ENCODE peak calls at places on chromosomes 3 and 15, in six cellular contexts. G is cardiac muscle cell, K is cardiac fibroblast, X is A549, P is OCI-LY7, I is heart right ventricle. C is an unnamed sample.

GRCh38 chr3:133888739-133889340 is 6.8 kb downstream of the RAB6B start:
- DNase-seq in P (no peak), G (no peak), X (no peak), K (no peak), I (no peak), C (no peak)

GRCh38 chr15:71443538-71443937 is 328.3 kb downstream of the THSD4 start:
- DNase-seq in I (peak; percentile 61), K (peak; percentile 70), X (peak; percentile 77), G (peak; percentile 62), P (peak; percentile 34), C (peak; percentile 44)

GRCh38 chr15:82143390-82144047 is 97.7 kb upstream of the MEX3B start:
- DNase-seq in K (no peak), G (no peak), X (no peak), P (no peak), I (no peak), C (no peak)

GRCh38 chr3:23738946-23739345 is 66.8 kb upstream of the UBE2E1 start:
- DNase-seq in P (no peak), I (no peak), G (no peak), X (peak; percentile 58), K (peak; percentile 17), C (no peak)

GRCh38 chr3:139578783-139579182 is 39.2 kb upstream of the RBP1 start:
- DNase-seq in I (no peak), K (no peak), P (no peak), X (no peak), G (no peak), C (no peak)

GRCh38 chr3:11899826-11900225 is 53.1 kb upstream of the TAMM41 start:
- DNase-seq in P (no peak), K (no peak), X (no peak), G (no peak), I (no peak), C (no peak)

GRCh38 chr3:4261411-4261810 is 41.8 kb upstream of the SETMAR start:
- DNase-seq in I (no peak), P (no peak), K (no peak), X (no peak), G (no peak), C (no peak)

GRCh38 chr3:169362261-169362660 is 301.3 kb downstream of the MECOM start:
- DNase-seq in G (peak; percentile 46), X (no peak), K (peak; percentile 49), I (no peak), P (no peak), C (peak; percentile 20)

GRCh38 chr15:77282333-77282732 is 137.6 kb downstream of the PEAK1 start:
- DNase-seq in P (no peak), G (no peak), X (peak; percentile 50), K (peak; percentile 56), I (no peak), C (peak; percentile 96)

GRCh38 chr15:95446854-95447253 is 883.6 kb upstream of the NR2F2 start:
- DNase-seq in G (no peak), K (no peak), I (no peak), P (peak; percentile 1), X (no peak), C (no peak)

GRCh38 chr3:51945031-51945840 is 3.1 kb downstream of the PARP3 start:
- DNase-seq in I (no peak), G (no peak), K (no peak), X (no peak), P (no peak), C (no peak)

GRCh38 chr15:26838742-26839460 is 28.0 kb upstream of the GABRA5 start:
- DNase-seq in K (no peak), X (peak; percentile 47), P (peak; percentile 15), I (no peak), G (peak; percentile 33), C (peak; percentile 5)

GRCh38 chr3:32969656-32970055 is 18.2 kb downstream of the CCR4 start:
- DNase-seq in X (peak; percentile 54), I (no peak), P (no peak), G (no peak), K (peak; percentile 18), C (no peak)

GRCh38 chr3:104411760-104412159 is 954.9 kb upstream of the ALCAM start:
- DNase-seq in G (no peak), P (no peak), K (no peak), X (no peak), I (no peak), C (peak; percentile 14)
- TF ChIP-seq CTCF in G (no peak), P (no peak), K (no peak), X (no peak), I (no peak), C (no peak)

GRCh38 chr3:152375546-152375945 is 106.8 kb downstream of the MBNL1 start:
- DNase-seq in P (peak; percentile 17), G (no peak), I (no peak), K (peak; percentile 49), X (peak; percentile 43), C (peak; percentile 29)

GRCh38 chr3:152379415-152380042 is 110.8 kb downstream of the MBNL1 start:
- DNase-seq in I (no peak), X (no peak), P (no peak), K (no peak), G (no peak), C (no peak)

GRCh38 chr3:152374260-152374990 is 105.7 kb downstream of the MBNL1 start:
- DNase-seq in G (no peak), P (no peak), X (peak; percentile 58), I (no peak), K (peak; percentile 44), C (peak; percentile 37)

GRCh38 chr3:152377184-152377570 is 108.4 kb downstream of the MBNL1 start:
- DNase-seq in K (no peak), G (no peak), P (no peak), X (no peak), I (no peak), C (no peak)

DNA sequence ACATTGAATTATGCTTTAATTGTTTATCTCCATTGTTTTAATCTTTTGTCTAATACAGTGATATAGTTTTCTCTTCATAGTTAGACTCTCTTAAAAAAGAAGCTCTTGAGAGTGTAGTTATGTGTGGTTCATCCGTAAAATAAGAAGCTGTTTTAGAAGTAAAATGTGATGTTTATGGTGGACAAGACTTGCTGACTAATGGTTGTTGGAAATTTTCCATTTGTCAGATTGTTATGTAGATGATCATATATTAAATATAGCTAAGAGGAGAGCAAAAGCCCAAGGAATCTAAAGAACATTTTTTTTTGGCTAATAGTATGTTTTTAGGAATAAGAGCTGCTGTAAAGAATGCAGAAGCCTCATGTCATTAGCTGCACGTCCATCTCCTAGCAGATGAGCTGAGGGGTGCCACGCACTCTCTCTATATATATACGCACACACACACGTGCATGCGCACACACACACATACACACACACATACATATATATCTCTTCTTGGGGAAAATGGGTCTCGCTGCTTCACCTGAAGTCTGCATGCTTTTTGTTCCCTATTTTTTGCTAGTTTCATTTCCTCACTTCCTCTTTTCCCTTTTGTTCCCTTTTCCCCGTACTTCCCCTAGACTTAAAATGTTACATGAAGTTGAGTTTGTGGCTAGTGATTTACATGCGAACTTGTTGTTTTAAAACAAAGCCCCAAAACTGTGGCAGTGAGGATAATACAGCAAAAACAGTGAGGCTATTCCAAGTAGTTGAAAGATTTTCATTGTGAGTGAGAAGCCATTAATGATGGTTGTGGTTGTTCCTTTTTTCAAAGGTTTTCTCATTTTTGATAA is 107.8 kb downstream of the MBNL1 start:
- DNase-seq in I (no peak), P (peak; percentile 95), X (peak; percentile 72), G (no peak), K (peak; percentile 76), C (peak; percentile 40)
- H3K4me3 ChIP-seq in I (no peak overlapping the region), P (peak overlapping the region; percentile 55), X (peak overlapping the region; percentile 38), G (no peak overlapping the region), K (peak overlapping the region; percentile 4), C (no peak overlapping the region)

DNA sequence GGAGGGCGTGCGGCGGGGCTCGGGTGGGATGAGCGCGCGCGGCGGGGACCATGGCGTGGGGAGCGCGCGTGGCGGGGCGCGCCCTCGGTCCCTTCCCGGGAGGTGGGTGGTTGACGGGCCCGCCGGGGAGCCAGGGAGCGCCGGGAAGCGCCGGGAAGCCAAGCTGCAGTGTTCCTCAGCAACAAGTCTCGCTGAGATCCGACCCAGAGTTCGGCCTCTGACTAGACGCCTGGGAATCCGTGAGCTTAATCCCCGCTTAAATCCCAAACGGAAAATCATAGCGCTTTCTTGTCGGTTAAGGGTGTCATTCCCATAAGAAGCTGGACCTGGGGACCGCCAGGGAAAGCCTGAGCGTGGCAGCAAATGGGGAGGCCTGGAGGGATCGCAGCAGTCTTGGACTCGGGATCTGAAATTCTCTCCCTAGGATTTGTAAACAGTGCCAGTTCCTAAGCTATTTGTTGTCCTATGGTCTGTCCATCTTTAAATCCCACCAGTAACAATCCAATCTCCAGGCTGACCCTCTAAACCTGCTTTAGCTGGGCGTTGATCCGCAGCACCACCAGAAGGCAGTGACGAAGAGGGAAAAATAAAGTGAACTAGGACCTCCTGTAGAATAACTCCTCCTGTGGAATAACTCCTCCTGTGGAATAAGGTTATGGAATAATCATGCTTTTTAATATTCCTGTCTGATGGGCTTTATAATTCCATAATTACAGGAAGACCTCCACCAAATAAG is 560 bp upstream of the NEDD4 start:
- DNase-seq in P (no peak), K (peak; percentile 61), I (no peak), G (no peak), X (peak; percentile 69), C (peak; percentile 66)
- TF ChIP-seq CTCF in P (no peak), K (no peak), I (no peak), G (peak; percentile 14), X (peak; percentile 20), C (peak; percentile 38)

DNA sequence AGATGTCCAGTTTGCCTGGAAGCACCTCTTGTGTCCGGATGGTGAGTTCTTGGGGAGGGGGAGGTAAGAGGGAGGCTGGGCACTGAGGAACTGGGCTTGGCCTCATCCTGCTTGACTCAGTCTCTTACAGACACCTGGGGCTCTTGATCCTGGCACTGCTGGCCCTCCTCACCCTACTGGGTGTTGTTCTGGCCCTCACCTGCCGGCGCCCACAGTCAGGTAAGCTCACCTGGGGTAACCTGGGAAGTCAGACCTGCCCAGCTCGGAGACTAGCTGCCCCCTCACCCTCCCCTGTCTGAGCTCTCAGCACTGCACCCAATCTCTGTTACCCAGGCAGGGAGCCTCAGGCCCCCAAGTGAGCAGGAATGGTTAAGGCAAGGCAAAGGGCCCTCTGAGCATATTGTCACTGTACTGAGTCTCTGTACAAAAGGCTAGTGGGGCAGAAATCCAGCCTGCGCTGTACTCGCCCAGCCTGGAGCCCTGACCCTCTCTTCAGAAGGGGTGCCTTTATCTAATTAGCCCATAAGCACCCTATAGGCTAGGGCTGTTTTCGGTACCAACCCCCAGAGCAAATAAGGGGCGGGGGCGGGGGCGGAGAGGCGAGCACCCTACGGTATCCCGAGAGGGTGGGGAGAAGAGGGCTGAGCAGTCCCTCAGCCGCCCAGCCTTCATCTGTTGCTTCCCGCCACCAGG is 2.2 kb upstream of the IL17RC start:
- DNase-seq in X (no peak), P (no peak), I (no peak), K (no peak), G (no peak), C (no peak)
- H3K4me3 ChIP-seq in X (peak overlapping the region; percentile 43), P (no peak overlapping the region), I (peak overlapping the region; percentile 69), K (peak overlapping the region; percentile 56), G (peak overlapping the region; percentile 27), C (peak overlapping the region; percentile 63)

GRCh38 chr15:57329582-57330367 is 46.5 kb upstream of the CGNL1 start:
- DNase-seq in I (no peak), P (no peak), G (no peak), X (no peak), K (no peak), C (no peak)
- TF ChIP-seq CTCF in I (no peak), P (no peak), G (no peak), X (no peak), K (no peak), C (no peak)